ENCODE peak calls at places on chromosomes 2 and 18, in four cellular contexts. X is GM12878, V is K562, G is HepG2. K is an unnamed sample.

GRCh38 chr18:54228364-54228763 is 3.9 kb upstream of the MBD2 start:
- DNase-seq in X (no peak), V (no peak), G (no peak), K (no peak)

GRCh38 chr2:140274891-140275290 is 1494.7 kb upstream of the NXPH2 start:
- DNase-seq in X (no peak), V (no peak), G (no peak), K (no peak)

GRCh38 chr2:96264656-96265348 is 995 bp downstream of the TMEM127 start:
- DNase-seq in X (no peak), V (peak; percentile 47), G (peak; percentile 54), K (peak; percentile 35)

GRCh38 chr2:216351172-216351925 is 20.9 kb downstream of the MARCHF4 start:
- DNase-seq in X (no peak), V (no peak), G (no peak), K (no peak)

GRCh38 chr2:173884403-173884802 is 80.8 kb downstream of the SP3 start:
- DNase-seq in X (no peak), V (peak; percentile 67), G (peak; percentile 56), K (no peak)

GRCh38 chr2:170680172-170680913 is 34.8 kb upstream of the SP5 start:
- DNase-seq in X (peak; percentile 40), V (no peak), G (no peak), K (no peak)

GRCh38 chr18:55511277-55511676 is 76.7 kb downstream of the TCF4 start:
- DNase-seq in X (no peak), V (no peak), G (no peak), K (no peak)

GRCh38 chr2:16015903-16016265 is 75.5 kb downstream of the MYCN start:
- DNase-seq in X (no peak), V (no peak), G (no peak), K (no peak)

GRCh38 chr2:236986524-236987330 is 99.0 kb upstream of the COPS8 start:
- DNase-seq in X (no peak), V (no peak), G (no peak), K (no peak)

GRCh38 chr2:215811003-215811402 is 202.3 kb downstream of the MREG start:
- DNase-seq in X (no peak), V (no peak), G (no peak), K (no peak)

GRCh38 chr18:45328762-45329161 is 286.5 kb upstream of the SLC14A2 start:
- DNase-seq in X (no peak), V (no peak), G (no peak), K (no peak)

GRCh38 chr18:59898609-59899297 is 1.0 kb upstream of the PMAIP1 start:
- DNase-seq in X (no peak), V (no peak), G (no peak), K (no peak)

GRCh38 chr18:75454022-75454795 is 26.7 kb upstream of the SMIM21 start:
- DNase-seq in X (no peak), V (no peak), G (no peak), K (no peak)

GRCh38 chr2:83695530-83695929 is 763.5 kb downstream of the SUCLG1 start:
- DNase-seq in X (no peak), V (no peak), G (no peak), K (no peak)

GRCh38 chr2:205411558-205411957 is 270.7 kb upstream of the NRP2 start:
- DNase-seq in X (no peak), V (no peak), G (no peak), K (no peak)

GRCh38 chr2:216426166-216426777 is 14.0 kb downstream of the SMARCAL1 start:
- DNase-seq in X (no peak), V (no peak), G (no peak), K (no peak)

GRCh38 chr2:199366406-199366805 is 91.3 kb downstream of the SATB2 start:
- DNase-seq in X (no peak), V (no peak), G (peak; percentile 41), K (peak; percentile 10)

GRCh38 chr2:191657977-191658376 is 20.0 kb upstream of the NABP1 start:
- DNase-seq in X (no peak), V (no peak), G (no peak), K (no peak)

GRCh38 chr18:22703883-22704626 is 229.1 kb upstream of the RBBP8 start:
- DNase-seq in X (no peak), V (peak; percentile 74), G (peak; percentile 48), K (peak; percentile 60)

GRCh38 chr18:46386788-46387187 is 270.2 kb downstream of the LOXHD1 start:
- DNase-seq in X (no peak), V (no peak), G (no peak), K (no peak)

GRCh38 chr2:241082338-241083090 is 19.6 kb downstream of the MTERF4 start:
- DNase-seq in X (no peak), V (no peak), G (no peak), K (no peak)

GRCh38 chr18:22171839-22172582 is 2.6 kb downstream of the GATA6 start:
- DNase-seq in X (no peak), V (no peak), G (no peak), K (no peak)

GRCh38 chr2:146246017-146246733 is 1598.7 kb upstream of the ACVR2A start:
- DNase-seq in X (no peak), V (no peak), G (no peak), K (no peak)

GRCh38 chr2:20071397-20072383 is 20.3 kb upstream of the LAPTM4A start:
- DNase-seq in X (no peak), V (no peak), G (peak; percentile 71), K (peak; percentile 84)

GRCh38 chr18:48801728-48802542 is 148.8 kb downstream of the SMAD7 start:
- DNase-seq in X (no peak), V (no peak), G (no peak), K (no peak)

GRCh38 chr2:58925676-58926081 is 684.6 kb upstream of the FANCL start:
- DNase-seq in X (no peak), V (no peak), G (no peak), K (no peak)

GRCh38 chr2:221397179-221397578 is 174.9 kb downstream of the EPHA4 start:
- DNase-seq in X (no peak), V (no peak), G (no peak), K (no peak)

GRCh38 chr2:59684771-59685166 is 868.7 kb downstream of the BCL11A start:
- DNase-seq in X (no peak), V (no peak), G (no peak), K (no peak)

GRCh38 chr2:220076734-220077133 is 449.3 kb downstream of the SLC4A3 start:
- DNase-seq in X (no peak), V (no peak), G (no peak), K (no peak)

GRCh38 chr2:181573140-181573736 is 83.7 kb downstream of the CERKL start:
- DNase-seq in X (no peak), V (no peak), G (peak; percentile 45), K (peak; percentile 13)

GRCh38 chr2:228762565-228762964 is 508.5 kb downstream of the PID1 start:
- DNase-seq in X (no peak), V (no peak), G (no peak), K (no peak)

GRCh38 chr2:55720417-55720816 is 26.8 kb upstream of the PNPT1 start:
- DNase-seq in X (no peak), V (no peak), G (no peak), K (no peak)

GRCh38 chr2:10330700-10331032 is 28.0 kb downstream of the HPCAL1 start:
- DNase-seq in X (no peak), V (no peak), G (no peak), K (no peak)

GRCh38 chr2:133525751-133526467 is 42.4 kb downstream of the NCKAP5 start:
- DNase-seq in X (no peak), V (no peak), G (no peak), K (no peak)

DNA sequence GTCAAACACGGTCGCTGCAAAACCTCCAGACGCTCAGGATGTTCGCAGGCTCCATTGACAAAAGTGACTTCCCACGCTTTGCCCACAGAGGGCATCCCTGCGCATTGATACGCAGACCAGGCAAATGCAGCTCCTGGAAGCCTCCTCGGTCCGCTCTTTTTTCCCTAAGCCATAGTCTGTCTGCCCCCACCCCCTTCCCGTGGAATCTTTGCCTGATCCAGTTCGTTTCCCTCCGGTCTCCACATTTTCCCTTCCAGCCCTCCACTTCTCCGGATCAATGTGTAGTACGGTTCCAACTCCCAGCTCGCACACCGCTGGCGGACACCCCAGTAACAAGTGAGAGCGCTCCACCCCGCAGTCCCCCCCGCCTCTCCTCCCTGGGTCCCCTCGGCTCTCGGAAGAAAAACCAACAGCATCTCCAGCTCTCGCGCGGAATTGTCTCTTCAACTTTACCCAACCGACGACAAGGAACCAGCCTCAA is at the start of gene DCC:
- DNase-seq in X (no peak), V (no peak), G (peak; percentile 2), K (peak; percentile 35)
- TF ChIP-seq MAX in X (no peak), V (no peak), G (no peak), K (no peak)

GRCh38 chr2:127632592-127633489 is 13.1 kb upstream of the GPR17 start:
- DNase-seq in X (no peak), V (no peak), G (no peak), K (no peak)

GRCh38 chr2:127633556-127634065 is 12.3 kb upstream of the GPR17 start:
- DNase-seq in X (no peak), V (no peak), G (no peak), K (no peak)

GRCh38 chr2:127630409-127631183 is 15.4 kb upstream of the GPR17 start:
- DNase-seq in X (no peak), V (no peak), G (no peak), K (no peak)

GRCh38 chr2:127631184-127631996 is 14.6 kb upstream of the GPR17 start:
- DNase-seq in X (no peak), V (no peak), G (no peak), K (no peak)

GRCh38 chr2:127631997-127632581 is 13.9 kb upstream of the GPR17 start:
- DNase-seq in X (no peak), V (no peak), G (no peak), K (no peak)
- TF ChIP-seq BHLHE40 in X (no peak), V (no peak), G (no peak), K (no peak)

GRCh38 chr2:218371987-218372358 is 10.1 kb upstream of the SLC11A1 start:
- DNase-seq in X (no peak), V (no peak), G (peak; percentile 41), K (no peak)

GRCh38 chr2:218369374-218369773 is 12.7 kb upstream of the SLC11A1 start:
- DNase-seq in X (no peak), V (no peak), G (no peak), K (no peak)

GRCh38 chr2:218368150-218368528 is 11.5 kb downstream of the CATIP start:
- DNase-seq in X (no peak), V (no peak), G (no peak), K (no peak)

GRCh38 chr2:218368621-218369153 is 12.0 kb downstream of the CATIP start:
- DNase-seq in X (no peak), V (no peak), G (no peak), K (no peak)

GRCh38 chr2:218370410-218371063 is 11.5 kb upstream of the SLC11A1 start:
- DNase-seq in X (no peak), V (no peak), G (peak; percentile 57), K (no peak)
- TF ChIP-seq USF2 in X (no peak), V (no peak), G (peak; percentile 12), K (no peak)

GRCh38 chr2:192828947-192829346 is 634.2 kb upstream of the TMEFF2 start:
- DNase-seq in X (no peak), V (no peak), G (no peak), K (no peak)
- TF ChIP-seq MAX in X (no peak), V (no peak), G (no peak), K (no peak)

DNA sequence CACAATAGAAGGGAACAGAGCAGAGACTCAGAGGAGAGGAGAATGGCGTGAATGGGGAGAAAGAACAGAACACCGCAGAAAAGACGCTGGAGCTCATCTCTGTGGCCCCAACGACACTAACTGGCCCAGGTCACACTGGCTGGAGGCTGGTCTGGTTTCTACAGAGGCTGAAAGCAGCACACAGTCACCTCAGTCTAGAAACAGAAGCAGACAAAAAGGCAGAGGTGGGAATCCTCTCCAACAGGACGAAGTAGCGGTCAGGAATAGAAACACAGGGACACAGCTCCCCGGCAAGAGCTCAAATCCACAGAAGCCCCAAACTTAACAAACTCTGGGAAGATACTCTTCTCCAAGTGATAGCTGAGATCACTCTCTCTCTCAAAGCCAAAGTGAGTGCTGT is 9.2 kb downstream of the SLC66A2 start:
- DNase-seq in X (no peak), V (no peak), G (no peak), K (no peak)
- TF ChIP-seq BHLHE40 in X (no peak), V (no peak), G (no peak), K (no peak)

K was measured in A549.